ENCODE peak calls at places on chromosomes 6 and 20, in six cellular contexts. One of them, this sample, is unnamed.

GRCh38 chr6:27591660-27592059 is 118.8 kb upstream of the ZNF184 start:
- DNase-seq in trophoblast cell: peak; percentile 4
- DNase-seq in CD8-positive, alpha-beta T cell: no peak
- DNase-seq in prostate gland: no peak
- DNase-seq in brain microvascular endothelial cell: peak; percentile 71
- DNase-seq in psoas muscle: no peak
- DNase-seq in this sample: no peak

GRCh38 chr6:52022675-52023074 is 64.7 kb downstream of the PKHD1 start:
- DNase-seq in prostate gland: no peak
- DNase-seq in CD8-positive, alpha-beta T cell: no peak
- DNase-seq in trophoblast cell: no peak
- DNase-seq in psoas muscle: no peak
- DNase-seq in brain microvascular endothelial cell: no peak
- DNase-seq in this sample: no peak

GRCh38 chr20:21031666-21032065 is 74.5 kb downstream of the LINC00237 start:
- DNase-seq in prostate gland: no peak
- DNase-seq in psoas muscle: no peak
- DNase-seq in brain microvascular endothelial cell: no peak
- DNase-seq in CD8-positive, alpha-beta T cell: no peak
- DNase-seq in trophoblast cell: no peak
- DNase-seq in this sample: no peak

GRCh38 chr6:15370730-15371129 is 124.9 kb downstream of the JARID2 start:
- DNase-seq in prostate gland: no peak
- DNase-seq in psoas muscle: no peak
- DNase-seq in trophoblast cell: peak; percentile 48
- DNase-seq in CD8-positive, alpha-beta T cell: no peak
- DNase-seq in brain microvascular endothelial cell: no peak
- DNase-seq in this sample: no peak

GRCh38 chr6:81979767-81980166 is 227.3 kb upstream of the TENT5A start:
- DNase-seq in psoas muscle: no peak
- DNase-seq in CD8-positive, alpha-beta T cell: no peak
- DNase-seq in prostate gland: no peak
- DNase-seq in brain microvascular endothelial cell: no peak
- DNase-seq in trophoblast cell: no peak
- DNase-seq in this sample: no peak

GRCh38 chr20:53370345-53370961 is 223.2 kb downstream of the ZNF217 start:
- DNase-seq in psoas muscle: no peak
- DNase-seq in brain microvascular endothelial cell: no peak
- DNase-seq in prostate gland: no peak
- DNase-seq in trophoblast cell: no peak
- DNase-seq in CD8-positive, alpha-beta T cell: no peak
- DNase-seq in this sample: no peak

GRCh38 chr20:4341804-4342560 is 326.6 kb upstream of the RNF24 start:
- DNase-seq in psoas muscle: no peak
- DNase-seq in CD8-positive, alpha-beta T cell: no peak
- DNase-seq in prostate gland: no peak
- DNase-seq in trophoblast cell: no peak
- DNase-seq in brain microvascular endothelial cell: peak; percentile 26
- DNase-seq in this sample: no peak

GRCh38 chr6:28215425-28215824 is 9.7 kb upstream of the ZSCAN9 start:
- DNase-seq in CD8-positive, alpha-beta T cell: no peak
- DNase-seq in psoas muscle: no peak
- DNase-seq in prostate gland: no peak
- DNase-seq in trophoblast cell: no peak
- DNase-seq in brain microvascular endothelial cell: no peak
- DNase-seq in this sample: no peak

GRCh38 chr20:59163641-59164530 is at the start of gene ZNF831:
- DNase-seq in prostate gland: no peak
- DNase-seq in trophoblast cell: no peak
- DNase-seq in CD8-positive, alpha-beta T cell: no peak
- DNase-seq in brain microvascular endothelial cell: no peak
- DNase-seq in psoas muscle: no peak
- DNase-seq in this sample: no peak

GRCh38 chr20:21151791-21152190 is 25.9 kb downstream of the KIZ start:
- DNase-seq in psoas muscle: no peak
- DNase-seq in trophoblast cell: no peak
- DNase-seq in prostate gland: no peak
- DNase-seq in brain microvascular endothelial cell: no peak
- DNase-seq in CD8-positive, alpha-beta T cell: no peak
- DNase-seq in this sample: no peak

GRCh38 chr6:150201791-150202329 is 59.0 kb downstream of the PPP1R14C start:
- DNase-seq in trophoblast cell: peak; percentile 12
- DNase-seq in prostate gland: no peak
- DNase-seq in brain microvascular endothelial cell: no peak
- DNase-seq in psoas muscle: no peak
- DNase-seq in CD8-positive, alpha-beta T cell: no peak
- DNase-seq in this sample: no peak

GRCh38 chr6:100479180-100480035 is 14.7 kb upstream of the SIM1 start:
- DNase-seq in psoas muscle: no peak
- DNase-seq in prostate gland: no peak
- DNase-seq in brain microvascular endothelial cell: no peak
- DNase-seq in CD8-positive, alpha-beta T cell: no peak
- DNase-seq in trophoblast cell: no peak
- DNase-seq in this sample: no peak

GRCh38 chr6:128641701-128642100 is 121.3 kb upstream of the PTPRK start:
- DNase-seq in brain microvascular endothelial cell: no peak
- DNase-seq in psoas muscle: no peak
- DNase-seq in CD8-positive, alpha-beta T cell: no peak
- DNase-seq in prostate gland: no peak
- DNase-seq in trophoblast cell: no peak
- DNase-seq in this sample: no peak

GRCh38 chr6:30735668-30736314 is 6.7 kb downstream of the FLOT1 start:
- DNase-seq in psoas muscle: no peak
- DNase-seq in brain microvascular endothelial cell: no peak
- DNase-seq in CD8-positive, alpha-beta T cell: no peak
- DNase-seq in prostate gland: no peak
- DNase-seq in trophoblast cell: no peak
- DNase-seq in this sample: no peak

GRCh38 chr6:158629376-158630221 is 14.9 kb downstream of the DYNLT1 start:
- DNase-seq in psoas muscle: peak; percentile 39
- DNase-seq in prostate gland: no peak
- DNase-seq in trophoblast cell: no peak
- DNase-seq in brain microvascular endothelial cell: no peak
- DNase-seq in CD8-positive, alpha-beta T cell: peak; percentile 66
- DNase-seq in this sample: no peak

GRCh38 chr6:146913842-146914562 is 290.2 kb upstream of the STXBP5 start:
- DNase-seq in CD8-positive, alpha-beta T cell: no peak
- DNase-seq in psoas muscle: peak; percentile 64
- DNase-seq in prostate gland: peak; percentile 24
- DNase-seq in trophoblast cell: peak; percentile 94
- DNase-seq in brain microvascular endothelial cell: peak; percentile 99
- DNase-seq in this sample: peak; percentile 71

GRCh38 chr6:28501259-28501658 is 14.3 kb downstream of the GPX6 start:
- DNase-seq in CD8-positive, alpha-beta T cell: no peak
- DNase-seq in trophoblast cell: no peak
- DNase-seq in psoas muscle: no peak
- DNase-seq in prostate gland: no peak
- DNase-seq in brain microvascular endothelial cell: no peak
- DNase-seq in this sample: no peak

GRCh38 chr6:2376429-2377355 is 131.3 kb upstream of the GMDS start:
- DNase-seq in prostate gland: peak; percentile 40
- DNase-seq in trophoblast cell: no peak
- DNase-seq in CD8-positive, alpha-beta T cell: no peak
- DNase-seq in psoas muscle: no peak
- DNase-seq in brain microvascular endothelial cell: peak; percentile 73
- DNase-seq in this sample: no peak
- H3K27ac ChIP-seq in prostate gland: no peak overlapping the region
- H3K27ac ChIP-seq in trophoblast cell: no peak overlapping the region
- H3K27ac ChIP-seq in CD8-positive, alpha-beta T cell: no peak overlapping the region
- H3K27ac ChIP-seq in psoas muscle: no peak overlapping the region
- H3K27ac ChIP-seq in brain microvascular endothelial cell: peak overlapping the region; percentile 21
- H3K27ac ChIP-seq in this sample: no peak overlapping the region

DNA sequence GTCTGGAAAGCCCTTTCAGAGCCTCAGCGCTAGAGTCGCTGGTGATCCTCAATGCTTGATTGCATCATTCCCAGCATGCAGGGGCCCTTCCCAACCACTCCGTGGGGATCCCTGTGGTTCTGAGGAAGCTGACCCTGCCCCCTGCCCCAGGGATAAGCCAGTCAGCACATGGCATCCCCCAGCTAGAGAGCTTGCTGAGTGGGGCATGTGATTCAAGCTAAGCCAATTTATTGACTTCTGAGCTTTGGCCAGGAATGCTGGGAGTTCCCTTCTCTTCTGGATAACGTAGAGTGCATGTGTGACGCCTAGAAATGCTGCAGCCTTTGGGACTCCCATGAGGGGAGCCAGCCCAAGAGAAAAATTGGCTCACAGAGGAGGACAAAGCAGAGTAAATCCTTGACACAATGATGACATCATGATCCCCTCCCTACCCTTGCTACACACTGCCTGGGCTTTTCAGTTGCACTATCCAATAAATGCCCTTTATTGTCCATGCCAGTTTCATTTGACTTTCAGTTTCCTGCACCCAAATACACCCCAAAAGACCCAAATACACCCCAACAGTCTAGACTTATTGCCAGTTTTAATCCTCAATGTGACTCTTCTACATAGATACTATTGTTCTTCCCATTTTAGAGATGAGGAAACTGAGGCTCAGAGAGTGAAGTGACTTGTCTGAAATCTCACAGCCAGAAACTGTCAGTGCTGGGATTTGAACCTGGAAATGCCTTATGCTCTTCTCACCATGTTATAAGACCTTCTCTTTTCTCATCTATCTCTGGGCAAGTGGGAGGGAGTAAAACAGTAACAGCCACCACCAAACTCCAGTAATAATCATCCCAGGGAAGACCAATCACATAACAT is 34.3 kb downstream of the KCNB1 start:
- DNase-seq in CD8-positive, alpha-beta T cell: no peak
- DNase-seq in psoas muscle: peak; percentile 62
- DNase-seq in trophoblast cell: no peak
- DNase-seq in brain microvascular endothelial cell: no peak
- DNase-seq in prostate gland: no peak
- DNase-seq in this sample: peak; percentile 55
- H3K4me3 ChIP-seq in CD8-positive, alpha-beta T cell: no peak overlapping the region
- H3K4me3 ChIP-seq in psoas muscle: no peak overlapping the region
- H3K4me3 ChIP-seq in trophoblast cell: no peak overlapping the region
- H3K4me3 ChIP-seq in brain microvascular endothelial cell: no peak overlapping the region
- H3K4me3 ChIP-seq in prostate gland: no peak overlapping the region
- H3K4me3 ChIP-seq in this sample: no peak overlapping the region

DNA sequence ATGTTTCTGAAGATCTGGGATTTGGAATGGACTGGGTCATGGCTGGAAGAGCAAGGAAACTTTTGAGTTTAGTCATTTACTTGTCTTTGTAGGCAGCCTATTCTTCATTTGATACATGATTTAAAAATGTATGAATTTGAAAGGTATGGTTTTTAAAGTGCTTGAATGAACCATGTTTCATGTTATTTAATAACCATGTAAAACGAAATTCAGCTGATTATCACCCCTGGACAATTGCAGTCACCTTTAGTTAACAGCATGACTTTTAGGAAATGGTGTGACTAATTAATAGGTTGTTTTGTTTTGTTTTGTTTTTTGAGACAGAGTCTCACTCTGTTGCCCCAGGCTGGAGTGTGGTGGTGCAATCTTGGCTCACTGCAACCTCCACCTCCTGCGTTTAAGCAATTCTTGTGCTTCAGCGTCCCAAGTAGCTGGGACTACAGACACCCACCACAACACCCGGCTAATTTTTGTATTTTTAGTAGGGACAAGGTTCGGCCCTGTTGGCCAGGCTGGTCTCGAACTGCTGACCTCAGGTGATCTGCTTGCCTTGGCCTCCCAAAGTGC is 2.1 kb downstream of the STX11 start:
- DNase-seq in CD8-positive, alpha-beta T cell: no peak
- DNase-seq in psoas muscle: no peak
- DNase-seq in prostate gland: no peak
- DNase-seq in trophoblast cell: peak; percentile 78
- DNase-seq in brain microvascular endothelial cell: no peak
- DNase-seq in this sample: no peak
- H3K27ac ChIP-seq in CD8-positive, alpha-beta T cell: no peak overlapping the region
- H3K27ac ChIP-seq in psoas muscle: no peak overlapping the region
- H3K27ac ChIP-seq in prostate gland: no peak overlapping the region
- H3K27ac ChIP-seq in trophoblast cell: no peak overlapping the region
- H3K27ac ChIP-seq in brain microvascular endothelial cell: no peak overlapping the region
- H3K27ac ChIP-seq in this sample: no peak overlapping the region

DNA sequence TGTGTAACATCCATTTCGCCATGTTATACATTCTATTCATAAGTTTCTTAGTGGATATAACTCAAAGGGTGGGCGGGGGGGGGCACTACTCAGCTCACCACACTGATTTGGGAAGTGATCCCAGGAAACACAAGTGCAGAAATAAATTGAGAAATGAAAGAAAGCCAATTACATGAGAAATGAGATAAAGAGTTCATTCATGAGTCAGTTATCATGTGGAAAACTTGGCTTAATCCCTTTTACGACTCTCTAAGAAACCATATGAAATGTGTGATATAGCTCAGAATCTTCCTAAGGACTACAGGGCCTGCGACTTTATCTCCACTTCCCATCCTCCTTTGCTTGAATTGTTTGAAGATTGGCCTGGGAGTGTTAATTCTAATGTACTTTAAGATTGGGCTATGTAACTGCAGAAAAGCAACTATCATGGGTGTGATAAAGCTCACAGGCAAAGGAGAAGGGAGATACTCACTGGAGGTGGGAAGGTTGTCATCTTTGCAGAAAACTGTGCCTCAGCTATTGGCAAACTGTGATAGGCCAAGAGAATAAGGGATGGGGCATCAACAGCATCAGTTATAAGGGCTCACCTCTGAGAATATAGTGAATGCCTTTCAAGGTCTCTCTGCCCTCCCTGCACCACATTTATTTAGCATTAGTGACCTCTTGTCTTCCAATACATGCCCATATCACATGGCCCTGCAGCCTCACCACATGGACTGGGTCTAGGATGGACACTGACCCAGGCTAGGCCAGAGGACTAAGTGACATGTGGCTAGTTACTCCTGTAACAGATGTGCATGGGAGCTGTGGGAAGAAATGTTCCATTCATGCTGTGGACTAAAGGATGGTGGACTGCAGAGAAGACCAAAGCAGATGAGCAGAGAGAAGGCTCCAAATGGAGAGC is 3.4 kb upstream of the BTN2A2 start:
- DNase-seq in psoas muscle: no peak
- DNase-seq in CD8-positive, alpha-beta T cell: no peak
- DNase-seq in trophoblast cell: no peak
- DNase-seq in prostate gland: no peak
- DNase-seq in brain microvascular endothelial cell: no peak
- DNase-seq in this sample: no peak
- H3K4me3 ChIP-seq in psoas muscle: no peak overlapping the region
- H3K4me3 ChIP-seq in CD8-positive, alpha-beta T cell: no peak overlapping the region
- H3K4me3 ChIP-seq in trophoblast cell: no peak overlapping the region
- H3K4me3 ChIP-seq in prostate gland: no peak overlapping the region
- H3K4me3 ChIP-seq in brain microvascular endothelial cell: no peak overlapping the region
- H3K4me3 ChIP-seq in this sample: no peak overlapping the region